ENCODE peak calls at places on chromosome 1, in four cellular contexts. One of them, this sample, is unnamed.

GRCh38 chr1:59123081-59123675 is 173.7 kb upstream of the FGGY start:
- DNase-seq in lower leg skin: no peak
- DNase-seq in dermis microvascular lymphatic vessel endothelial cell: no peak
- DNase-seq in breast epithelium: no peak
- DNase-seq in this sample: no peak

GRCh38 chr1:66519988-66520387 is 14.0 kb upstream of the SGIP1 start:
- DNase-seq in dermis microvascular lymphatic vessel endothelial cell: no peak
- DNase-seq in lower leg skin: no peak
- DNase-seq in breast epithelium: no peak
- DNase-seq in this sample: no peak

GRCh38 chr1:179441456-179441855 is 75.7 kb downstream of the AXDND1 start:
- DNase-seq in dermis microvascular lymphatic vessel endothelial cell: no peak
- DNase-seq in breast epithelium: no peak
- DNase-seq in lower leg skin: no peak
- DNase-seq in this sample: no peak

GRCh38 chr1:53982034-53982761 is 35.8 kb downstream of the LDLRAD1 start:
- DNase-seq in lower leg skin: no peak
- DNase-seq in dermis microvascular lymphatic vessel endothelial cell: peak
- DNase-seq in breast epithelium: no peak
- DNase-seq in this sample: peak

GRCh38 chr1:119367332-119368124 is 1.1 kb upstream of the HAO2 start:
- DNase-seq in dermis microvascular lymphatic vessel endothelial cell: peak
- DNase-seq in breast epithelium: no peak
- DNase-seq in lower leg skin: no peak
- DNase-seq in this sample: peak

GRCh38 chr1:65065535-65066378 is 82.2 kb upstream of the AK4 start:
- DNase-seq in lower leg skin: peak
- DNase-seq in breast epithelium: peak
- DNase-seq in dermis microvascular lymphatic vessel endothelial cell: peak
- DNase-seq in this sample: peak

GRCh38 chr1:33819290-33819912 is 44.5 kb upstream of the HMGB4 start:
- DNase-seq in breast epithelium: no peak
- DNase-seq in dermis microvascular lymphatic vessel endothelial cell: no peak
- DNase-seq in lower leg skin: no peak
- DNase-seq in this sample: no peak

GRCh38 chr1:179017383-179018326 is 8.0 kb upstream of the FAM20B start:
- DNase-seq in lower leg skin: no peak
- DNase-seq in dermis microvascular lymphatic vessel endothelial cell: no peak
- DNase-seq in breast epithelium: no peak
- DNase-seq in this sample: peak

GRCh38 chr1:102096162-102096561 is 99.4 kb upstream of the OLFM3 start:
- DNase-seq in dermis microvascular lymphatic vessel endothelial cell: no peak
- DNase-seq in lower leg skin: no peak
- DNase-seq in breast epithelium: no peak
- DNase-seq in this sample: no peak